ENCODE peak calls at places on chromosomes 4 and X, in four cellular contexts. F, R, B and L are unnamed samples.

GRCh38 chrX:57528670-57529255 is 63.0 kb upstream of the ZXDB start:
- DNase-seq in B (peak; percentile 23), F (peak; percentile 22), R (no peak), L (no peak)

GRCh38 chr4:145102619-145103018 is 4.5 kb downstream of the ABCE1 start:
- DNase-seq in R (no peak), B (no peak), F (no peak), L (no peak)

GRCh38 chr4:88526221-88526815 is 2.7 kb upstream of the PYURF start:
- DNase-seq in B (no peak), F (peak; percentile 58), R (no peak), L (no peak)

GRCh38 chrX:94058728-94059382 is 384.8 kb downstream of the FAM133A start:
- DNase-seq in F (peak; percentile 23), B (peak; percentile 64), R (no peak), L (peak; percentile 0)

GRCh38 chr4:16120720-16121119 is 36.9 kb upstream of the PROM1 start:
- DNase-seq in F (no peak), B (no peak), R (no peak), L (no peak)

GRCh38 chrX:13044441-13044840 is at the start of gene FAM9C:
- DNase-seq in F (no peak), B (no peak), R (no peak), L (no peak)

GRCh38 chr4:148542922-148543623 is 100.9 kb upstream of the NR3C2 start:
- DNase-seq in R (no peak), F (no peak), B (no peak), L (no peak)

GRCh38 chrX:56793533-56794320 is 64.7 kb downstream of the NBDY start:
- DNase-seq in R (no peak), B (no peak), F (peak; percentile 54), L (no peak)

GRCh38 chr4:149166886-149167285 is 648.8 kb downstream of the IQCM start:
- DNase-seq in R (no peak), F (peak; percentile 31), B (no peak), L (no peak)

DNA sequence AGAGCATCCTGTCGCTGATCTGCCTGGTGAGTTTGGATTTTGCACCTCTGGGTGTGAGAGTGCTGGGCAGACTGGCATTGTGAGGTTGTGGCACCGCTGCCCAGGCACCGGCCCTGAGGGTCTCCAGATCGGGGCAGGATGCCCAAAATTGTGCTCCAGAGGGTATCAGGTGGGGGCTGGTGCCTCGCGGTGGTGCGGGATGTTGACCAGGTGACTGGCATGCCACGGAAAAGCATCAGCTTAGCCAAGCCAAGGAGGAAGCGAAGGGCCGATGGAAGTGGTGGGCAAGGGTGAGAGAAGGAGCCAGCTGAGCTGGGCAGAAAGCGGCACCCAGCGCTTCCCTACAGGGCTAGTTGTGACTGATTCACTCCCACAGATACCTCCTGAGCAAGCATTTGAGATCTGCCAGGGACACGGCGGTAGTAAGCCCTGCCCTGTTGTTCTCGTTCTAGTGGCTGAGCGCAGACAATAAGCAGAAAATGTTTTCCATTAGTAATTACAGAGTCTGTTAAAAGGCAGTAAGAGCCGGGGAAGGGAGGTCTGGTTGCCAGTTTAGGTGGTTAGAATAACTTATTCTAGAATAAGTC is 809 bp downstream of the ZFP92 start:
- DNase-seq in F (peak; percentile 23), R (no peak), B (peak; percentile 43), L (no peak)
- H3K4me3 ChIP-seq in F (no peak overlapping the region), R (no peak overlapping the region), B (peak overlapping the region; percentile 38), L (no peak overlapping the region)

DNA sequence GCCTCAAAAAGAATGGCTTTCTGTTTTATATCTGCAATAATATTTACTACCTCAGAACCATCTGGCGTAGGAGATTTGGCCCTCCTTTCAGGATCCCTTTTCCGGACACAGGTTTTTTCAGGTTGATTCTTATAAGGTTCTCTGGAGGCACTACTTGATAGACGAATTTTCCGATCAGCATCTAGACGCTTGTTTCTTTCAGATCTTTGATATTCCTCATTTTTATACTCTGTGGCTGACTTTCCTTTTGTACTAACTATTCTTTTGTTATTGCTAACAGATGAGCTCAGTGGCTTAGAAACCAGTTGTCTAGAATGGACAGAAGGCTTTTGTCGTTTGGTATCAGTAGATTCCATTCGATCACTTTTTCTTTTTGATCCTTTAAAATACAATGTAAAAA is 12.4 kb downstream of the YTHDC1 start:
- DNase-seq in R (no peak), F (no peak), B (no peak), L (no peak)
- H3K36me3 ChIP-seq in R (no peaks in the 10 kb centered on the region), F (peaks cover 40% of the 10 kb centered on the region), B (peaks cover 24% of the 10 kb centered on the region), L (peaks cover 10% of the 10 kb centered on the region)

DNA sequence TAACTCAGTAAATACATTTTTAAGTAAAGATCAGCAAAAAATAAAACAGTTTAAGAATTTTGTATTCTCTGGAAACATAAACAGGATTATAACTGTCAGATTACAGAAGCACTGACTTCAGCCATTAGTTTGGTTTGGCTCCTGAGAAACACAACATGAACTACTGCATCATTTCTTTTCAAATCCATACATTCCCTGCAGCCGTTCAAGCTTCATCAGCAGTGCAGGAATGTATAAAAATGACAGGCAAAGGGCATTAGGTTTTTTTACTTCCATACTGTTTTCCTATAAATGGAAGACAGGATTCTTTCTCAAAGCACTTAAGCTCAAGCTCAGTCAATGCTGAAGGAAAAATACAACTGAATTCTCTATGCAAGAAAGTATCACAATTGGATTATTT is 4.2 kb upstream of the MAB21L2 start:
- DNase-seq in R (no peak), B (no peak), F (no peak), L (no peak)
- H3K27me3 ChIP-seq in R (no peaks in the 10 kb centered on the region), B (peaks cover 21% of the 10 kb centered on the region), F (no peaks in the 10 kb centered on the region), L (no peaks in the 10 kb centered on the region)

GRCh38 chr4:183118585-183118984 is 19.5 kb downstream of the WWC2 start:
- DNase-seq in R (peak; percentile 77), B (peak; percentile 70), F (peak; percentile 94), L (peak; percentile 91)
- H3K4me3 ChIP-seq in R (no peak overlapping the region), B (peak overlapping the region; percentile 19), F (peak overlapping the region; percentile 52), L (no peak overlapping the region)

GRCh38 chr4:1339489-1339888 is 7.5 kb upstream of the UVSSA start:
- DNase-seq in R (no peak), F (no peak), B (no peak), L (no peak)
- H3K36me3 ChIP-seq in R (peaks cover 64% of the 10 kb centered on the region), F (peaks cover 30% of the 10 kb centered on the region), B (no peaks in the 10 kb centered on the region), L (peaks cover 62% of the 10 kb centered on the region)

DNA sequence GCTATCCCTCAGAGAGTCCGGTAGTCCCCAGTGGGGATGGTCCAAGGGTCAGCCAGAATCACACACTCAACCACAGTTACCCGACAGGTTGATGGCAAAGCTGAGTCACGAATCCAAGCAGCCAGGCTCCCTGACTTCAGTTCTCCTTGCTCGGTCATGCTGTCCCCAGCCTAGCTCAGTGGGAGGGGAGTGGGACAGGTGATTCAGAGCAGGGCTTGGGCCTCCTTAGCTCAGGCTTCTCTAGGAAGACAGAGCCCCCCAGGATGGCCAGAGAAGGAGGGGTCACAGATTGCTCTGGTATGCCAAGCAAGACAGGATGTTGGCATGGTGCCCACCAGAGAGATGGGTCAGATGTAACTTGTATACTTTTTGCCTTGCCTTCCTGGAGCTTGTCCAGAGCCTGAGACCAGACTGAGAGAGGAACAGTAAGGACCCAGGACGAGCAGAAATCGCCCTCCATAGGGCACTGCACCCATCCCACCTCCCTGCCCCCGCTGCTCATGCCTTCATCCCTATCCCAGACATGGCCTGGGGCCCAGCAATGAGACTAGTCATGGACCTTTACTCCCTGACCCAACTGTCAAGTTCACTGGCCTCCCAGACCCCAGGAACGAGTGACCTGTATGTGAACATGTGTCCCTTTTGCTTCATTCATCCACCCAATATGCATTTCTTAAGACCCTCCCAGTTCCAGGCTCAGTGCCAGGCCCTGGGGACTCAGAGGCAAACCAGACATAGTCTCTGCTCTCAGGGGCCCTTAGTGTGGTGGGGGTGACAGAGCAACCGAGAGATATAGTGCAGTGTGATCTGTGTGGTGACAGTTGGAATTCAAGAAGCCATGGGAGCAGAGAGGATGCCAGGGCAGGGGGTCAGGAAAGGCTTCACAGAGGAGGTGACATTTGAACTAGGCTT is 66.8 kb downstream of the EFNB1 start:
- DNase-seq in R (peak; percentile 76), F (peak; percentile 18), B (no peak), L (no peak)
- H3K27me3 ChIP-seq in R (no peaks in the 10 kb centered on the region), F (no peaks in the 10 kb centered on the region), B (peaks cover 8% of the 10 kb centered on the region), L (no peaks in the 10 kb centered on the region)